ENCODE peak calls at places on chromosomes 2 and 18, in five cellular contexts. I is NT2/D1, L is K562, W is HCT116, P is GM12878. E is an unnamed sample. For H3K4me1, the result is how much of the 10 kb centered on the place peaks cover.

GRCh38 chr2:20468549-20469500 is 22.0 kb downstream of the RHOB start:
- DNase-seq in I (no peak), L (no peak), W (no peak), P (no peak), E (no peak)

GRCh38 chr2:215784371-215784783 is 229.0 kb downstream of the MREG start:
- DNase-seq in I (no peak), L (no peak), W (no peak), P (no peak), E (no peak)

GRCh38 chr2:122660786-122661634 is 905.6 kb downstream of the TSN start:
- DNase-seq in I (peak), L (no peak), W (no peak), P (no peak), E (no peak)

GRCh38 chr2:48006094-48006493 is 99.8 kb upstream of the FBXO11 start:
- DNase-seq in I (no peak), L (peak), W (no peak), P (no peak), E (no peak)

GRCh38 chr2:45318675-45319074 is 292.4 kb downstream of the SRBD1 start:
- DNase-seq in I (no peak), L (no peak), W (no peak), P (no peak), E (no peak)

GRCh38 chr2:3594493-3595281 is at the start of gene COLEC11:
- DNase-seq in I (no peak), L (peak), W (no peak), P (no peak), E (no peak)

GRCh38 chr2:30605184-30605583 is 158.1 kb downstream of the LCLAT1 start:
- DNase-seq in I (no peak), L (no peak), W (no peak), P (no peak), E (no peak)

GRCh38 chr2:199470672-199471442 is 13.1 kb upstream of the SATB2 start:
- DNase-seq in I (no peak), L (no peak), W (no peak), P (no peak), E (no peak)

GRCh38 chr2:230441188-230441897 is 25.3 kb downstream of the SP100 start:
- DNase-seq in I (no peak), L (no peak), W (no peak), P (peak), E (no peak)

GRCh38 chr2:203077458-203077857 is 62.8 kb downstream of the NBEAL1 start:
- DNase-seq in I (no peak), L (no peak), W (no peak), P (no peak), E (no peak)

GRCh38 chr2:72895759-72896281 is 8.6 kb downstream of the SPR start:
- DNase-seq in I (no peak), L (no peak), W (no peak), P (no peak), E (no peak)

GRCh38 chr2:43754180-43754579 is 19.7 kb upstream of the DYNC2LI1 start:
- DNase-seq in I (no peak), L (no peak), W (no peak), P (no peak), E (no peak)

GRCh38 chr2:128607440-128607839 is 288.8 kb upstream of the HS6ST1 start:
- DNase-seq in I (no peak), L (no peak), W (no peak), P (no peak), E (no peak)

GRCh38 chr2:2189112-2189398 is 142.0 kb downstream of the MYT1L start:
- DNase-seq in I (no peak), L (no peak), W (no peak), P (no peak), E (no peak)

GRCh38 chr2:237421542-237422047 is 7.6 kb upstream of the COL6A3 start:
- DNase-seq in I (peak), L (peak), W (peak), P (no peak), E (peak)

GRCh38 chr18:50753311-50753710 is 66.5 kb downstream of the MRO start:
- DNase-seq in I (no peak), L (no peak), W (no peak), P (no peak), E (no peak)

GRCh38 chr18:58102875-58103274 is 58.8 kb downstream of the NEDD4L start:
- DNase-seq in I (no peak), L (no peak), W (no peak), P (no peak), E (peak)

GRCh38 chr2:178700922-178701342 is 106.3 kb downstream of the TTN start:
- DNase-seq in I (peak), L (peak), W (peak), P (no peak), E (peak)

GRCh38 chr2:101972621-101973434 is 18.9 kb upstream of the IL1R2 start:
- DNase-seq in I (no peak), L (no peak), W (no peak), P (no peak), E (no peak)

GRCh38 chr2:150410809-150411208 is 76.7 kb downstream of the RND3 start:
- DNase-seq in I (peak), L (no peak), W (no peak), P (no peak), E (peak)

GRCh38 chr18:31197676-31198075 is 35.0 kb upstream of the DSC1 start:
- DNase-seq in I (no peak), L (no peak), W (peak), P (no peak), E (no peak)

GRCh38 chr2:86015006-86015405 is 90.7 kb downstream of the POLR1A start:
- DNase-seq in I (no peak), L (no peak), W (no peak), P (no peak), E (no peak)

GRCh38 chr18:75241705-75242104 is 31.1 kb downstream of the TSHZ1 start:
- DNase-seq in I (no peak), L (no peak), W (no peak), P (no peak), E (peak)

GRCh38 chr18:47284691-47285370 is 33.4 kb upstream of the SKOR2 start:
- DNase-seq in I (no peak), L (no peak), W (no peak), P (peak), E (no peak)

GRCh38 chr2:126344498-126344897 is 311.5 kb upstream of the GYPC start:
- DNase-seq in I (no peak), L (no peak), W (no peak), P (no peak), E (no peak)

GRCh38 chr2:25895620-25896019 is 17.3 kb upstream of the ASXL2 start:
- DNase-seq in I (no peak), L (no peak), W (no peak), P (no peak), E (no peak)

GRCh38 chr2:230602562-230603230 is 109.9 kb upstream of the CAB39 start:
- DNase-seq in I (no peak), L (no peak), W (no peak), P (no peak), E (no peak)

GRCh38 chr2:40317756-40318155 is 134.1 kb downstream of the SLC8A1 start:
- DNase-seq in I (no peak), L (no peak), W (no peak), P (no peak), E (no peak)

GRCh38 chr18:63963610-63964256 is 6.1 kb upstream of the SERPINB8 start:
- DNase-seq in I (no peak), L (no peak), W (peak), P (no peak), E (peak)

GRCh38 chr2:10163498-10164486 is 41.3 kb downstream of the RRM2 start:
- DNase-seq in I (no peak), L (no peak), W (no peak), P (no peak), E (no peak)

GRCh38 chr18:13500891-13501887 is 225.2 kb downstream of the FAM210A start:
- DNase-seq in I (peak), L (no peak), W (no peak), P (no peak), E (no peak)

GRCh38 chr2:164737612-164738081 is 104.0 kb downstream of the COBLL1 start:
- DNase-seq in I (peak), L (peak), W (peak), P (no peak), E (peak)

GRCh38 chr18:10100236-10100635 is 186.4 kb downstream of the VAPA start:
- DNase-seq in I (no peak), L (no peak), W (no peak), P (no peak), E (no peak)

GRCh38 chr18:55544028-55544427 is 44.0 kb downstream of the TCF4 start:
- DNase-seq in I (no peak), L (no peak), W (no peak), P (no peak), E (no peak)

GRCh38 chr18:55543130-55543704 is 44.8 kb downstream of the TCF4 start:
- DNase-seq in I (no peak), L (no peak), W (no peak), P (no peak), E (no peak)

GRCh38 chr18:55549474-55550104 is 38.4 kb downstream of the TCF4 start:
- DNase-seq in I (no peak), L (peak), W (no peak), P (no peak), E (no peak)

GRCh38 chr18:55547705-55548056 is 40.3 kb downstream of the TCF4 start:
- DNase-seq in I (no peak), L (no peak), W (no peak), P (no peak), E (no peak)

GRCh38 chr18:55546873-55547704 is 40.9 kb downstream of the TCF4 start:
- DNase-seq in I (no peak), L (no peak), W (no peak), P (no peak), E (no peak)
- H3K4me1 ChIP-seq in I (under half), L (under half), W (under half), P (under half), E (under half)

GRCh38 chr2:182593394-182593707 is 122.7 kb upstream of the DNAJC10 start:
- DNase-seq in I (no peak), L (no peak), W (no peak), P (no peak), E (no peak)
- TF ChIP-seq ZNF274 in I (no peak), L (no peak), W (no peak), P (no peak), E (no peak)

GRCh38 chr2:28364611-28365010 is 28.0 kb upstream of the FOSL2 start:
- DNase-seq in I (no peak), L (no peak), W (no peak), P (no peak), E (no peak)
- H3K4me1 ChIP-seq in I (under half), L (half or more), W (under half), P (under half), E (under half)

DNA sequence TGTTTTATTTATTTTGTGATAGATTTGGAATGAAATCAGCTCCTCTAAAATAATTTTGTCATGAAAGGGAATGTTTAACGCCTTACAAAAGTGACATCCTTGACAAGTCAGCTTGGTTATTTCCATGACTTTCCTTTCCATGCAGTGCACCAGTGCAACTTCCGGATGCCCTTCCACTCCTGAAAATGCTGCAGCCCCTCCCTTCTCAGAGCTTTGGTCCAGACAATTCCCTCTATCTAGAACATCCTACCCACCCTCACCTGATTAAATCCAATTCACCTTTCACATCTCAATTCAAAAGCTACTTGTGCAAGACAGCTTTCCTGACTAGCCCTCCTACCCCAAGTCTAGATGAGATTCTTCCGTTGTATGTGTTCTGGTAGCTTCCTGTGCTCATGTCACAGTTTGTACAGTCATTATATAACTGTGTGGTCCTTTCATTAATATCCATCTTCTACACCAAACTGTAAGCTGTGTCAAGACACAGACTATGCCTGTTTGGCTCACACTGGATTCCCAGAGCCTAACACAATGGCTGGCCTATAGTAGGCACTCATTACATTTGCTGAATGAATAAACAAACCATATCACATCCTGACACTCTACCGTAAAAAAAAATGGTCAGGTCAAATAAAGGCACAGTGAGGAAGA is 72.7 kb downstream of the ANKRD44 start:
- DNase-seq in I (no peak), L (no peak), W (no peak), P (no peak), E (no peak)
- TF ChIP-seq ZNF274 in I (no peak), L (no peak), W (no peak), P (no peak), E (no peak)

GRCh38 chr2:96205888-96206287 is 2.7 kb downstream of the STARD7 start:
- DNase-seq in I (no peak), L (no peak), W (no peak), P (no peak), E (no peak)
- H3K4me1 ChIP-seq in I (under half), L (under half), W (under half), P (under half), E (half or more)

E was measured in HepG2.